ENCODE peak calls at places on chromosomes 2 and 18, in nine cellular contexts. O, G, C, Y, S, V, R, N and L are unnamed samples.

GRCh38 chr2:134819334-134819733 is 19.1 kb upstream of the ACMSD start:
- DNase-seq in N (no peak), S (peak), C (no peak), Y (no peak), V (peak), G (no peak), R (no peak), O (no peak), L (peak)

GRCh38 chr18:58476521-58477210 is 152.2 kb downstream of the ALPK2 start:
- DNase-seq in G (no peak), S (no peak), O (no peak), C (no peak), V (peak), Y (peak), R (no peak), N (no peak), L (no peak)

GRCh38 chr2:168278424-168278888 is 31.1 kb upstream of the STK39 start:
- DNase-seq in C (peak), N (no peak), S (peak), R (no peak), V (peak), O (no peak), G (no peak), Y (no peak), L (peak)

GRCh38 chr2:231181848-231182247 is 16.6 kb upstream of the ARMC9 start:
- DNase-seq in O (no peak), N (no peak), V (no peak), Y (peak), S (peak), G (peak), R (no peak), C (peak), L (peak)

GRCh38 chr2:236569593-236569973 is at the start of gene ACKR3:
- DNase-seq in Y (peak), V (peak), N (peak), C (peak), O (peak), G (peak), R (no peak), S (peak), L (peak)

GRCh38 chr2:40283111-40283909 is 168.6 kb downstream of the SLC8A1 start:
- DNase-seq in G (no peak), O (no peak), S (no peak), V (peak), Y (no peak), N (no peak), R (no peak), C (no peak), L (no peak)

GRCh38 chr2:49210191-49210590 is 55.9 kb upstream of the FSHR start:
- DNase-seq in C (no peak), V (no peak), G (no peak), R (no peak), O (no peak), Y (no peak), N (peak), S (no peak), L (no peak)

GRCh38 chr2:20217041-20217970 is 7.6 kb downstream of the SDC1 start:
- DNase-seq in V (peak), N (no peak), S (peak), O (no peak), G (peak), C (no peak), R (no peak), Y (no peak), L (no peak)

GRCh38 chr2:75822336-75822735 is 111.6 kb upstream of the GCFC2 start:
- DNase-seq in N (no peak), V (peak), C (no peak), G (no peak), O (no peak), Y (no peak), R (no peak), S (no peak), L (no peak)

GRCh38 chr2:36650031-36650430 is 46.5 kb upstream of the VIT start:
- DNase-seq in V (peak), R (no peak), C (peak), S (peak), G (no peak), Y (no peak), O (peak), N (no peak), L (peak)